ENCODE peak calls at places on chromosomes 12 and 14, in six cellular contexts. K is A549, X is SK-N-SH, W is IMR-90, J is GM12878, B is K562. A is an unnamed sample.

GRCh38 chr12:90234455-90234854 is 525.8 kb upstream of the ATP2B1 start:
- DNase-seq in K (peak; percentile 24), X (no peak), W (peak; percentile 9), J (no peak), B (no peak), A (no peak)

GRCh38 chr12:116186482-116187157 is 90.9 kb downstream of the MED13L start:
- DNase-seq in K (no peak), X (no peak), W (no peak), J (no peak), B (no peak), A (peak; percentile 36)

GRCh38 chr12:31118831-31119530 is 45.3 kb downstream of the DDX11 start:
- DNase-seq in K (peak; percentile 74), X (peak; percentile 72), W (no peak), J (no peak), B (peak; percentile 61), A (no peak)

GRCh38 chr14:23580152-23580926 is 1.7 kb upstream of the JPH4 start:
- DNase-seq in K (no peak), X (no peak), W (no peak), J (no peak), B (no peak), A (peak; percentile 10)

GRCh38 chr14:21191809-21192446 is 36.1 kb upstream of the OR5AU1 start:
- DNase-seq in K (peak; percentile 61), X (peak; percentile 82), W (no peak), J (no peak), B (peak; percentile 50), A (peak; percentile 77)

GRCh38 chr14:35534884-35535793 is 1.2 kb downstream of the INSM2 start:
- DNase-seq in K (peak; percentile 53), X (peak; percentile 52), W (peak; percentile 62), J (no peak), B (peak; percentile 65), A (peak; percentile 61)

GRCh38 chr14:104386281-104386841 is 193.2 kb upstream of the C14orf180 start:
- DNase-seq in K (no peak), X (peak; percentile 36), W (no peak), J (no peak), B (no peak), A (no peak)

GRCh38 chr14:57189070-57189469 is 79.6 kb downstream of the EXOC5 start:
- DNase-seq in K (peak; percentile 39), X (peak; percentile 48), W (peak; percentile 11), J (no peak), B (peak; percentile 13), A (peak; percentile 3)

GRCh38 chr12:89390802-89391673 is 38.7 kb upstream of the DUSP6 start:
- DNase-seq in K (peak; percentile 68), X (no peak), W (peak; percentile 90), J (no peak), B (peak; percentile 33), A (peak; percentile 90)

GRCh38 chr12:39329015-39329414 is 113.9 kb downstream of the KIF21A start:
- DNase-seq in K (no peak), X (no peak), W (no peak), J (no peak), B (no peak), A (no peak)

GRCh38 chr14:89430271-89430620 is 13.2 kb upstream of the FOXN3 start:
- DNase-seq in K (no peak), X (no peak), W (peak; percentile 30), J (no peak), B (no peak), A (no peak)

GRCh38 chr12:130916251-130916911 is 37.3 kb upstream of the ADGRD1 start:
- DNase-seq in K (peak; percentile 74), X (peak; percentile 82), W (peak; percentile 28), J (peak; percentile 21), B (peak; percentile 68), A (peak; percentile 42)

GRCh38 chr12:915090-915489 is 34.4 kb downstream of the RAD52 start:
- DNase-seq in K (no peak), X (no peak), W (no peak), J (no peak), B (no peak), A (no peak)

GRCh38 chr12:118455327-118455726 is 79.0 kb downstream of the SUDS3 start:
- DNase-seq in K (no peak), X (no peak), W (no peak), J (no peak), B (no peak), A (no peak)

GRCh38 chr12:4855121-4855924 is 54.4 kb upstream of the KCNA1 start:
- DNase-seq in K (peak; percentile 76), X (peak; percentile 65), W (peak; percentile 72), J (peak; percentile 51), B (peak; percentile 38), A (peak; percentile 66)

GRCh38 chr12:105769486-105769885 is 369.3 kb downstream of the NUAK1 start:
- DNase-seq in K (no peak), X (no peak), W (peak; percentile 13), J (no peak), B (no peak), A (no peak)

GRCh38 chr12:28550757-28551381 is 360.6 kb downstream of the CCDC91 start:
- DNase-seq in K (peak; percentile 23), X (no peak), W (peak; percentile 86), J (no peak), B (no peak), A (peak; percentile 16)

GRCh38 chr14:96574633-96575191 is 72.5 kb downstream of the PAPOLA start:
- DNase-seq in K (no peak), X (no peak), W (peak; percentile 82), J (no peak), B (no peak), A (no peak)

GRCh38 chr14:28635387-28635786 is 131.2 kb upstream of the FOXG1 start:
- DNase-seq in K (peak; percentile 29), X (no peak), W (peak; percentile 16), J (no peak), B (peak; percentile 3), A (peak; percentile 39)

GRCh38 chr14:75335588-75335987 is 57.0 kb downstream of the FOS start:
- DNase-seq in K (no peak), X (no peak), W (no peak), J (peak; percentile 45), B (no peak), A (no peak)

GRCh38 chr12:116135209-116135930 is 142.1 kb downstream of the MED13L start:
- DNase-seq in K (peak; percentile 57), X (peak; percentile 44), W (peak; percentile 83), J (no peak), B (no peak), A (peak; percentile 28)

GRCh38 chr12:95258146-95258545 is 40.5 kb downstream of the VEZT start:
- DNase-seq in K (no peak), X (no peak), W (peak; percentile 55), J (no peak), B (no peak), A (no peak)

GRCh38 chr14:94695231-94695630 is 74.7 kb downstream of the GSC start:
- DNase-seq in K (no peak), X (no peak), W (no peak), J (no peak), B (no peak), A (no peak)

GRCh38 chr12:75706786-75707605 is 195.6 kb upstream of the KRR1 start:
- DNase-seq in K (no peak), X (peak; percentile 29), W (peak; percentile 93), J (no peak), B (peak; percentile 67), A (no peak)
- TF ChIP-seq SMC3 in K (no peak), X (no peak), W (no peak), J (no peak), B (no peak), A (no peak)

GRCh38 chr12:46557539-46558373 is 185.2 kb upstream of the SLC38A2 start:
- DNase-seq in K (no peak), X (no peak), W (peak; percentile 59), J (no peak), B (no peak), A (no peak)

GRCh38 chr12:46556820-46557524 is 184.4 kb upstream of the SLC38A2 start:
- DNase-seq in K (peak; percentile 43), X (no peak), W (peak; percentile 95), J (no peak), B (peak; percentile 24), A (no peak)

GRCh38 chr12:46555379-46555778 is 182.8 kb upstream of the SLC38A2 start:
- DNase-seq in K (no peak), X (peak; percentile 31), W (peak; percentile 94), J (no peak), B (no peak), A (no peak)

GRCh38 chr12:46554461-46554860 is 181.9 kb upstream of the SLC38A2 start:
- DNase-seq in K (no peak), X (no peak), W (no peak), J (no peak), B (no peak), A (no peak)

GRCh38 chr12:46556105-46556559 is 183.6 kb upstream of the SLC38A2 start:
- DNase-seq in K (peak; percentile 68), X (no peak), W (peak; percentile 99), J (no peak), B (no peak), A (peak; percentile 87)
- TF ChIP-seq SMC3 in K (peak; percentile 33), X (no peak), W (no peak), J (no peak), B (no peak), A (no peak)

GRCh38 chr12:6333566-6333965 is 8.3 kb downstream of the TNFRSF1A start:
- DNase-seq in K (no peak), X (no peak), W (peak; percentile 90), J (no peak), B (no peak), A (no peak)

GRCh38 chr12:6330999-6331714 is 10.7 kb downstream of the TNFRSF1A start:
- DNase-seq in K (no peak), X (no peak), W (no peak), J (no peak), B (no peak), A (no peak)

GRCh38 chr12:6333029-6333428 is 8.8 kb downstream of the TNFRSF1A start:
- DNase-seq in K (no peak), X (no peak), W (no peak), J (no peak), B (no peak), A (no peak)

GRCh38 chr12:6334359-6334758 is 7.5 kb downstream of the TNFRSF1A start:
- DNase-seq in K (no peak), X (no peak), W (no peak), J (no peak), B (no peak), A (no peak)

DNA sequence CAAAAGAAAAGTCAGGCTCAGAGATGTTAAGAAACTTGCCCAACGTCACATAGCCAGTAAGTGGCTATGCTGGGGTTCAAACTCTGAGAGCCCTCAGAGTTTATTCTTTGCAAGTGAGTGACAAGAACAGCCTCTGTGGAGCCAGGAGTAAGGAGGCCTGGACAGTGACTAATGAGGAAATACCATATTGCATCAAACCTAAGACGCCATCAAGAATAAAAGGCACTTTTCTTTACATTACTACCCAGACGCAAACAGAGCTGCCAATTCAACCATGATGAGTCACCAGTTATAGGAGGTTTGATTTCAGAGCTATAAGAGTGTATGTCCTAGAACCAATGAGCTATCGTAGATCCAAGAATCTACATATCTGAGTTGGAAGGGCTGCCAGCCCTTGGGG is 9.4 kb downstream of the TNFRSF1A start:
- DNase-seq in K (peak; percentile 93), X (no peak), W (peak; percentile 90), J (no peak), B (no peak), A (no peak)
- TF ChIP-seq SMC3 in K (no peak), X (no peak), W (no peak), J (no peak), B (no peak), A (no peak)

DNA sequence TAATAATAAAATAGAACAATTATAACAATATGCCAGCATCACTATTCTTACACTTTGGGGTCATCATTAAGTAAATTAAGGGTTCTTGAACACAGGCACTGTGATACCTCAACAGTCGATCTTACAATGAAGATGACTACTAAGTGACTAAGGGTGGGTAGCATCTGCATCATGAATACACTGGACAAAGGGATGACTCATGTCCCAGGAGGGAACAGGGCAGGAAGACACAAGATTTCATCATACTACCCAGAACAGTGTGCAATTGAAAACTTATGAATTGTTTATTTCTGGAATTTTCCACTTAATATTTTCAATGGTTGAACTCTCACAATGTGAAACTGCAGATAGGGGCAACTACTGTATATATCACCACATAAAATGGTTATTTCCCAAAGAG is 19.7 kb downstream of the TSPAN19 start:
- DNase-seq in K (peak; percentile 78), X (no peak), W (peak; percentile 96), J (no peak), B (no peak), A (peak; percentile 23)
- TF ChIP-seq SMC3 in K (no peak), X (no peak), W (no peak), J (no peak), B (no peak), A (no peak)